ENCODE peak calls at places on chromosomes 5 and 9, in four cellular contexts. U is GM13976, X is brain microvascular endothelial cell, Q is mammary epithelial cell. H is an unnamed sample.

GRCh38 chr9:15509931-15510788 is 610 bp downstream of the PSIP1 start:
- DNase-seq in U (peak; percentile 80), X (peak; percentile 6), Q (no peak), H (peak; percentile 76)

GRCh38 chr9:2053883-2054845 is 39.0 kb downstream of the SMARCA2 start:
- DNase-seq in X (no peak), Q (peak; percentile 26), U (peak; percentile 46), H (peak; percentile 54)

GRCh38 chr5:170573660-170574059 is 69.8 kb downstream of the KCNIP1 start:
- DNase-seq in X (no peak), Q (no peak), U (no peak), H (no peak)

GRCh38 chr5:89929173-89929572 is 480.4 kb downstream of the CETN3 start:
- DNase-seq in U (no peak), X (no peak), Q (no peak), H (no peak)

GRCh38 chr9:118330191-118330986 is 626.2 kb downstream of the TLR4 start:
- DNase-seq in U (no peak), Q (no peak), X (no peak), H (no peak)

GRCh38 chr5:24059006-24059405 is 551.6 kb downstream of the PRDM9 start:
- DNase-seq in X (no peak), U (no peak), Q (no peak), H (no peak)

GRCh38 chr9:3931996-3932906 is 367.6 kb downstream of the GLIS3 start:
- DNase-seq in Q (peak; percentile 90), X (no peak), U (no peak), H (no peak)

GRCh38 chr9:89194381-89195114 is 15.9 kb upstream of the SHC3 start:
- DNase-seq in Q (no peak), X (no peak), U (no peak), H (no peak)

GRCh38 chr5:422323-423232 is 20.4 kb upstream of the EXOC3 start:
- DNase-seq in X (no peak), U (no peak), Q (no peak), H (no peak)

DNA sequence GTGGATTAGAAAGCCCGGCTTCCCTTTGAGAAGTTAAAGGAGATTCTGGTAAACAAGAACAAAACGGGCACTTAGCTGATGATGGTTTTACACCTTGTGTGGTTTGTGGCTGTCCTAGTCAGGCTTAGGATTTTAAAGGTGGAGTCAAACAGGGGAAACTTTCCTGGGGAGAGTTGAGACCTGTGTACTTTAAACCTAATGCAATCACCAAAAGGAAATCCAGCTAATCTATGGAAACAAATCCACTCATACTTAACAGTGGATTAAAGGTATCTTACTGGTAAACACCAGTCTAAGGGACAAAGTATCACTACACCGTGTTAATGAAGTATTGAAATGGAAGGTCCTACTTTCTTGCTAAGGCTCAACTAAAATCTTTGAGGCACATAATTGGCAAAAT is 150.3 kb upstream of the PCA3 start:
- DNase-seq in U (no peak), X (no peak), Q (no peak), H (no peak)
- TF ChIP-seq CTCF in U (no peak), X (no peak), Q (no peak), H (no peak)

DNA sequence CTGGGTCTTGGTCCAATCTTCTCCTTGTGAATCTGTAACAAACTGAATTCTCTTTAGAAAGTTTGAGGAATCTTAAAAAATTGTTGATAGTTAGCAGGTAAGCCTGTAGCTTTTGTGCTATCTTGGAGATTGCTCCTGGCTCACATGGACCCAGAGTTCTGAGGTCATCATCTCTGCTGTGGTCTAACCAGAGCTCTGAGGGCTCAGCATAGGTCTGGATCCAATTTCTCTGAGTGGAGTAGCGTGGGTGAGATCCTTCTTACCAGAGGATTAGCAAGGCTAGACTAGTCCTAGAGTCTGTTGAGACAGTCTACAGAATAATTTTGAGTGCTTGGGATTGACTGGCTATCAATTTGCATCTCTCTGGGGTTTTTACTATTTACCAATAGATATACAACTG is 60.5 kb upstream of the IL6ST start:
- DNase-seq in U (no peak), X (no peak), Q (no peak), H (no peak)
- TF ChIP-seq CTCF in U (no peak), X (no peak), Q (no peak), H (no peak)

DNA sequence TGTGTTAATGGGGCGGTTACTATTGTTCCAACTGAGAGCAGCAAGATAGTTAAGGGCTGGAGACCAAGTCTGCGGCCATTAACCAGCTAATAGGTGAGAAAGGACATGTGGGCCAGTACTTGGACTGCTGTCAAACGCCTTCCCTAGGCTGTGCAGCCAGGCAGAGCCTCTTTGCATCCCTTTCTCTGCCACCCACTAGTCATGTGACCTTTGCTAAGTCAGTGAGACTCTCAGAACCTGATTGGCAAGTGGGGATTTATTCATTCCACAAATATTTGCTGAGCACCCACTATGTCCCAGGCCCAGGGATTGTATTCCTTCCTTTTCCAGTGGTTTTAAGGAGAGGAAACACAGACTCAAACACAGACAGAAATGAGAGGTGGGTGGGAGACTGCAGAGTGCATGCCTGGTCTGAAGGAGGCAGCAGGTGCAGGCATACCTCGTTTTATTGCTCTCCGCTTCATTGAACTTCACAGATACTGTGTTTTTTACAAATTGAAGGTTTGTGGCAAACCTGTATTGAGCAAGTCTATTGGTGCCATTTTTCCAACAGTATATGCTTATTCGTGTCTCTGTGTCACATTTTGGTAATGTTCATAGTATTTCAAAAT is 71.6 kb upstream of the GALNT10 start:
- DNase-seq in X (peak; percentile 1), U (no peak), Q (peak; percentile 57), H (no peak)
- TF ChIP-seq CTCF in X (no peak), U (no peak), Q (no peak), H (peak; percentile 2)

DNA sequence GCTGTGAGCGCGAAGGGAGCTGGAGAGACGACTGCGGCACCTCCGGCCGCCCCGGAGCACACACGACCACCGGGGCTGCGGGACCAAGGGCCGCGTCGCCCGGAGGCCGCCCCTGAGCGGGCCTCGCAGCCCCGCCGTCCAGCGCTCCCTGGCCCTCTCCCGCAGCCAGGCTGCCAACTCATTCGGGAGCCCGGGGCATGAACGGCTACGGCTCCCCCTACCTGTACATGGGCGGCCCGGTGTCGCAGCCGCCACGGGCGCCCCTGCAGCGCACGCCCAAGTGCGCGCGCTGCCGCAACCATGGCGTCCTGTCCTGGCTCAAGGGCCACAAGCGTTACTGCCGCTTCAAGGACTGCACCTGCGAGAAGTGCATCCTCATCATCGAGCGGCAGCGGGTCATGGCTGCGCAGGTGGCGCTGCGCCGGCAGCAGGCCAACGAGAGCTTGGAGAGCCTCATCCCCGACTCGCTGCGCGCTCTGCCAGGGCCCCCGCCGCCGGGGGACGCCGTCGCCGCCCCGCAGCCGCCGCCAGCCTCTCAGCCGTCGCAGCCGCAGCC is 428 bp downstream of the DMRT3 start:
- DNase-seq in Q (peak; percentile 24), X (no peak), U (peak; percentile 41), H (peak; percentile 56)
- TF ChIP-seq CTCF in Q (no peak), X (no peak), U (no peak), H (no peak)

DNA sequence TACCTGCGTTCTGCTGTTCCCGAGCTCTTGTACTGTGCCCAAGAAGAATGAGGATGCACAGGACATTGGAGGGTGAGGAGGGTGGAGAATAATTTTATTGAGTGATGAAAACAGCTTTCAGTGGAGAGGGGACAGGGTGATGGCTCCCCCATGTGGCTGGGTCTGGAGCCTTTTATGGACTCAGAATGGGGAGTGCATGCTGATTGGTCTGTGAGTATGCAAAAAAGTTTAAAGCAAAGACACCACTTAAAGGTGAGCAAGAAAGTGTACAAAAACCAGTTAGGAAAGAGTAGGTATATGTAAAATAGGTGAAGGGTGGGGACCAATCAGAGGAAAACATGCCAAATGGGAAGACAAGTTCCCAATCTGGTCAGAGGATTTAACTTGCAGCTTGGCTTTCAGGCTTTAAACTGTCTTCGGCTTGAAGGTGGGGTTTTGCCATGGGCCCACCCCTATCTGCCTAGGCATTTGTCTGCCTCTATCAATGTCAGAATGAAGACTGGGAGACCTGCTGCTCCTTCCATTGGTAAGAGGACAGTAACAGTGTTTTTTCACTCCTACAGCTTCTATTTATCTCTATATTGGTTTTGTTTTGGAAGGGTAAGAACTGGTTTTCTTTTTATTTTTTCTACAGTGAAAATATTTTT is 118.0 kb upstream of the RAI14 start:
- DNase-seq in X (peak; percentile 11), Q (peak; percentile 45), U (no peak), H (no peak)
- TF ChIP-seq CTCF in X (peak; percentile 47), Q (peak; percentile 61), U (no peak), H (peak; percentile 45)

GRCh38 chr9:31677415-31677814 is 707.0 kb upstream of the ACO1 start:
- DNase-seq in X (no peak), U (no peak), Q (no peak), H (no peak)
- TF ChIP-seq CTCF in X (no peak), U (no peak), Q (no peak), H (no peak)

DNA sequence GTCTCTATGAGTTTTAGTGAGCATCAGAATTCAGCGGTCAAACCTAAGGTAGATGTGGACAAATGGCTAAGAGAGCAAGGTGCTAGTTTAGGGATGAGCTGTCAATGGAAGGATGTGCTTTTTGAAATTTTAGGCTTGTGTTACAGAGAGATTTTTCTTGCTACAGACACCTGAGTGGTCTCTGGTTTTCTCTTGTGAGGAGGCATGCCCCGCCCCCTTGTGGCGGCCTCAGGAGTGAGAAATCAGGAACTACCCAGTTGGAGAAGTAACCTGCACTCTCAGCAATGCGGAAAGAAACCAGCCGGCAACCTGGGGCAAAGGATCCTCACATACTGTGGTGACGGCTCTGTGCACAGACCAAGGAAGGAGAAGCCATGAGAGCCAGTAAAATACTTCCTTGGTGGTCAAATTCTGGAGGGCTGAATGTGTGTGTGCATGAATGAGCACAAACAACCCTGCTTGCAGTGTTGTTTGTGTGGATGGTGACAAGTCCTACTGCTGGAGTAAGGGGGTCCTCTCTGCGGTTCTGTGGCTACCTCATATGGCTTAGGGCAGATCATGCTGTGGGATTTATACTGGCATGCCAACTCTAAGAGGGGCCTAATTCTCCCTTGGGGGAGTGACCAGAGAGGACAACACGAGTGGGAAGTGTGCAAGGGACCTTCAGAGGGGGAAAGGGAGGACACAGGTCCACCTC is 16.7 kb upstream of the HSD17B4 start:
- DNase-seq in X (peak; percentile 44), U (peak; percentile 50), Q (peak; percentile 32), H (peak; percentile 26)
- TF ChIP-seq CTCF in X (peak; percentile 85), U (peak; percentile 58), Q (peak; percentile 77), H (peak; percentile 70)

GRCh38 chr5:38413696-38414095 is 142.8 kb downstream of the LIFR start:
- DNase-seq in Q (no peak), U (no peak), X (no peak), H (no peak)
- TF ChIP-seq CTCF in Q (no peak), U (no peak), X (no peak), H (no peak)

GRCh38 chr5:37723147-37723961 is 116.5 kb downstream of the GDNF start:
- DNase-seq in Q (no peak), X (no peak), U (no peak), H (no peak)
- TF ChIP-seq CTCF in Q (peak; percentile 47), X (peak; percentile 72), U (no peak), H (peak; percentile 51)

GRCh38 chr5:111461261-111461671 is 51.1 kb downstream of the STARD4 start:
- DNase-seq in U (no peak), X (peak; percentile 32), Q (peak; percentile 38), H (peak; percentile 14)
- TF ChIP-seq CTCF in U (peak; percentile 32), X (peak; percentile 61), Q (peak; percentile 68), H (peak; percentile 58)

H was measured in GM13977.